ENCODE peak calls at places on chromosomes 4 and X, in five cellular contexts. E, W, J, Z and D are unnamed samples.

GRCh38 chr4:7624361-7624760 is 189.6 kb upstream of the PSAPL1 start:
- DNase-seq in E (no peak), W (no peak), J (no peak), Z (no peak), D (no peak)

GRCh38 chr4:73859614-73860088 is 6.6 kb downstream of the PF4V1 start:
- DNase-seq in E (no peak), W (no peak), J (no peak), Z (no peak), D (no peak)

GRCh38 chr4:6278801-6279197 is 9.1 kb downstream of the WFS1 start:
- DNase-seq in E (no peak), W (no peak), J (no peak), Z (no peak), D (no peak)

GRCh38 chr4:24799544-24800272 is 4.3 kb downstream of the SOD3 start:
- DNase-seq in E (no peak), W (peak; percentile 9), J (no peak), Z (no peak), D (no peak)

GRCh38 chrX:119156241-119156640 is 28.6 kb upstream of the KIAA1210 start:
- DNase-seq in E (no peak), W (no peak), J (no peak), Z (no peak), D (no peak)

GRCh38 chrX:104852241-104852640 is 286.2 kb downstream of the IL1RAPL2 start:
- DNase-seq in E (no peak), W (no peak), J (no peak), Z (no peak), D (no peak)

GRCh38 chr4:82801910-82802521 is 3.4 kb upstream of the SCD5 start:
- DNase-seq in E (no peak), W (no peak), J (peak; percentile 19), Z (no peak), D (no peak)

GRCh38 chrX:16874458-16875095 is 4.4 kb upstream of the RBBP7 start:
- DNase-seq in E (no peak), W (no peak), J (no peak), Z (no peak), D (no peak)

GRCh38 chr4:9906996-9907395 is 114.3 kb downstream of the SLC2A9 start:
- DNase-seq in E (no peak), W (no peak), J (no peak), Z (no peak), D (no peak)

GRCh38 chrX:39756086-39756883 is 341.5 kb downstream of the BCOR start:
- DNase-seq in E (no peak), W (no peak), J (no peak), Z (no peak), D (no peak)

GRCh38 chr4:177308125-177308524 is 1.5 kb upstream of the NEIL3 start:
- DNase-seq in E (no peak), W (no peak), J (no peak), Z (no peak), D (no peak)

GRCh38 chr4:150232029-150232428 is 153.8 kb downstream of the DCLK2 start:
- DNase-seq in E (no peak), W (no peak), J (peak; percentile 20), Z (no peak), D (peak; percentile 82)

GRCh38 chr4:71732706-71733105 is 51.2 kb downstream of the GC start:
- DNase-seq in E (no peak), W (no peak), J (peak; percentile 26), Z (no peak), D (peak; percentile 2)

GRCh38 chr4:85824166-85824945 is 349.4 kb downstream of the ARHGAP24 start:
- DNase-seq in E (no peak), W (no peak), J (no peak), Z (no peak), D (no peak)

GRCh38 chr4:168677879-168678278 is 181.0 kb downstream of the PALLD start:
- DNase-seq in E (no peak), W (no peak), J (no peak), Z (no peak), D (no peak)

GRCh38 chr4:167622481-167623240 is 388.4 kb upstream of the SPOCK3 start:
- DNase-seq in E (no peak), W (peak; percentile 69), J (peak; percentile 10), Z (peak; percentile 42), D (no peak)

GRCh38 chrX:43940811-43941210 is 32.4 kb downstream of the NDP start:
- DNase-seq in E (no peak), W (no peak), J (peak; percentile 75), Z (no peak), D (no peak)

GRCh38 chr4:12595986-12596385 is 888.2 kb downstream of the RAB28 start:
- DNase-seq in E (no peak), W (no peak), J (no peak), Z (no peak), D (no peak)

GRCh38 chr4:74330295-74330750 is 22.1 kb downstream of the EPGN start:
- DNase-seq in E (no peak), W (no peak), J (no peak), Z (no peak), D (no peak)

GRCh38 chr4:168151313-168151712 is 59.0 kb downstream of the ANXA10 start:
- DNase-seq in E (no peak), W (no peak), J (no peak), Z (no peak), D (no peak)